ENCODE peak calls at places on chromosomes 1 and 21, in five cellular contexts. One of them, this sample, is unnamed.

GRCh38 chr1:178908358-178908757 is 37.5 kb upstream of the ANGPTL1 start:
- DNase-seq in heart right ventricle: no peak
- DNase-seq in prostate gland: no peak
- DNase-seq in B cell: no peak
- DNase-seq in GM13977: no peak
- DNase-seq in this sample: no peak

GRCh38 chr1:52632732-52633290 is at the start of gene SHISAL2A:
- DNase-seq in B cell: peak; percentile 78
- DNase-seq in heart right ventricle: peak; percentile 15
- DNase-seq in GM13977: peak; percentile 59
- DNase-seq in prostate gland: no peak
- DNase-seq in this sample: peak; percentile 67

GRCh38 chr1:184218436-184218835 is 166.9 kb downstream of the TSEN15 start:
- DNase-seq in GM13977: no peak
- DNase-seq in prostate gland: no peak
- DNase-seq in B cell: no peak
- DNase-seq in heart right ventricle: no peak
- DNase-seq in this sample: no peak

GRCh38 chr1:64867266-64867665 is 99.1 kb downstream of the JAK1 start:
- DNase-seq in prostate gland: no peak
- DNase-seq in heart right ventricle: no peak
- DNase-seq in GM13977: no peak
- DNase-seq in B cell: no peak
- DNase-seq in this sample: no peak

GRCh38 chr1:201610806-201611205 is 71.9 kb downstream of the NAV1 start:
- DNase-seq in prostate gland: no peak
- DNase-seq in GM13977: no peak
- DNase-seq in heart right ventricle: no peak
- DNase-seq in B cell: no peak
- DNase-seq in this sample: no peak

GRCh38 chr1:32413507-32414185 is 19.4 kb upstream of the BSDC1 start:
- DNase-seq in GM13977: peak; percentile 63
- DNase-seq in prostate gland: peak; percentile 55
- DNase-seq in heart right ventricle: peak; percentile 76
- DNase-seq in B cell: peak; percentile 48
- DNase-seq in this sample: peak; percentile 85

GRCh38 chr1:76018045-76018444 is 56.5 kb upstream of the ST6GALNAC3 start:
- DNase-seq in prostate gland: no peak
- DNase-seq in B cell: no peak
- DNase-seq in GM13977: no peak
- DNase-seq in heart right ventricle: no peak
- DNase-seq in this sample: no peak

GRCh38 chr1:11918779-11919519 is 7.3 kb downstream of the KIAA2013 start:
- DNase-seq in GM13977: no peak
- DNase-seq in heart right ventricle: peak; percentile 78
- DNase-seq in B cell: no peak
- DNase-seq in prostate gland: peak; percentile 62
- DNase-seq in this sample: no peak

GRCh38 chr1:209755926-209756607 is at the start of gene TRAF3IP3:
- DNase-seq in prostate gland: no peak
- DNase-seq in GM13977: peak; percentile 76
- DNase-seq in B cell: peak; percentile 73
- DNase-seq in heart right ventricle: peak; percentile 21
- DNase-seq in this sample: peak; percentile 94

GRCh38 chr1:4027492-4028138 is 127.5 kb upstream of the C1orf174 start:
- DNase-seq in B cell: peak; percentile 89
- DNase-seq in prostate gland: no peak
- DNase-seq in GM13977: peak; percentile 85
- DNase-seq in heart right ventricle: no peak
- DNase-seq in this sample: peak; percentile 48

GRCh38 chr1:33370286-33370685 is 49.4 kb upstream of the A3GALT2 start:
- DNase-seq in GM13977: no peak
- DNase-seq in heart right ventricle: peak; percentile 45
- DNase-seq in prostate gland: no peak
- DNase-seq in B cell: no peak
- DNase-seq in this sample: no peak

GRCh38 chr1:20202166-20202565 is 15.8 kb upstream of the PLA2G2C start:
- DNase-seq in GM13977: no peak
- DNase-seq in heart right ventricle: no peak
- DNase-seq in prostate gland: no peak
- DNase-seq in B cell: no peak
- DNase-seq in this sample: no peak

GRCh38 chr21:42631142-42631541 is 22.3 kb upstream of the PDE9A start:
- DNase-seq in prostate gland: no peak
- DNase-seq in B cell: no peak
- DNase-seq in GM13977: no peak
- DNase-seq in heart right ventricle: no peak
- DNase-seq in this sample: peak; percentile 5

GRCh38 chr21:17798796-17799195 is 20.4 kb downstream of the C21orf91 start:
- DNase-seq in prostate gland: no peak
- DNase-seq in GM13977: no peak
- DNase-seq in B cell: no peak
- DNase-seq in heart right ventricle: no peak
- DNase-seq in this sample: no peak

GRCh38 chr1:207890136-207890738 is 20.7 kb downstream of the CD34 start:
- DNase-seq in heart right ventricle: peak; percentile 94
- DNase-seq in GM13977: no peak
- DNase-seq in prostate gland: no peak
- DNase-seq in B cell: no peak
- DNase-seq in this sample: no peak

GRCh38 chr1:205588691-205589445 is 42.9 kb downstream of the ELK4 start:
- DNase-seq in B cell: no peak
- DNase-seq in prostate gland: no peak
- DNase-seq in GM13977: no peak
- DNase-seq in heart right ventricle: no peak
- DNase-seq in this sample: peak; percentile 45

GRCh38 chr1:65525297-65526048 is 105.0 kb downstream of the LEPR start:
- DNase-seq in GM13977: peak; percentile 18
- DNase-seq in prostate gland: no peak
- DNase-seq in B cell: no peak
- DNase-seq in heart right ventricle: no peak
- DNase-seq in this sample: peak; percentile 4

GRCh38 chr1:218164111-218164929 is 120.8 kb upstream of the RRP15 start:
- DNase-seq in B cell: peak; percentile 13
- DNase-seq in heart right ventricle: peak; percentile 35
- DNase-seq in GM13977: peak; percentile 34
- DNase-seq in prostate gland: peak; percentile 50
- DNase-seq in this sample: peak; percentile 6

GRCh38 chr1:183896466-183897026 is 91.6 kb downstream of the RGL1 start:
- DNase-seq in heart right ventricle: no peak
- DNase-seq in GM13977: no peak
- DNase-seq in prostate gland: no peak
- DNase-seq in B cell: no peak
- DNase-seq in this sample: no peak

GRCh38 chr1:101237229-101237837 is 514 bp downstream of the S1PR1 start:
- DNase-seq in heart right ventricle: no peak
- DNase-seq in GM13977: peak; percentile 28
- DNase-seq in prostate gland: no peak
- DNase-seq in B cell: no peak
- DNase-seq in this sample: peak; percentile 48

GRCh38 chr1:229410692-229411433 is 23.0 kb downstream of the ACTA1 start:
- DNase-seq in prostate gland: peak; percentile 25
- DNase-seq in GM13977: no peak
- DNase-seq in heart right ventricle: peak; percentile 82
- DNase-seq in B cell: no peak
- DNase-seq in this sample: peak; percentile 49

GRCh38 chr1:179925906-179926305 is 28.7 kb upstream of the CEP350 start:
- DNase-seq in prostate gland: no peak
- DNase-seq in GM13977: no peak
- DNase-seq in B cell: no peak
- DNase-seq in heart right ventricle: no peak
- DNase-seq in this sample: no peak

GRCh38 chr1:37274491-37274890 is 199.9 kb upstream of the ZC3H12A start:
- DNase-seq in prostate gland: no peak
- DNase-seq in B cell: no peak
- DNase-seq in heart right ventricle: no peak
- DNase-seq in GM13977: no peak
- DNase-seq in this sample: no peak

GRCh38 chr1:24696756-24697330 is 48.4 kb upstream of the CLIC4 start:
- DNase-seq in heart right ventricle: no peak
- DNase-seq in prostate gland: no peak
- DNase-seq in GM13977: no peak
- DNase-seq in B cell: no peak
- DNase-seq in this sample: no peak

GRCh38 chr1:114384922-114385321 is 126.1 kb downstream of the TRIM33 start:
- DNase-seq in GM13977: no peak
- DNase-seq in heart right ventricle: no peak
- DNase-seq in B cell: no peak
- DNase-seq in prostate gland: no peak
- DNase-seq in this sample: no peak

GRCh38 chr1:164774413-164774812 is 215.4 kb downstream of the PBX1 start:
- DNase-seq in prostate gland: no peak
- DNase-seq in heart right ventricle: no peak
- DNase-seq in B cell: no peak
- DNase-seq in GM13977: no peak
- DNase-seq in this sample: no peak
- TF ChIP-seq CTCF in prostate gland: no peak
- TF ChIP-seq CTCF in heart right ventricle: peak; percentile 31
- TF ChIP-seq CTCF in B cell: no peak
- TF ChIP-seq CTCF in GM13977: no peak
- TF ChIP-seq CTCF in this sample: no peak

GRCh38 chr21:34702341-34702807 is 33.6 kb downstream of the CLIC6 start:
- DNase-seq in heart right ventricle: peak; percentile 25
- DNase-seq in B cell: no peak
- DNase-seq in prostate gland: no peak
- DNase-seq in GM13977: no peak
- DNase-seq in this sample: no peak
- TF ChIP-seq CTCF in heart right ventricle: no peak
- TF ChIP-seq CTCF in B cell: no peak
- TF ChIP-seq CTCF in prostate gland: no peak
- TF ChIP-seq CTCF in GM13977: no peak
- TF ChIP-seq CTCF in this sample: no peak

GRCh38 chr1:154276797-154277196 is 4.4 kb downstream of the HAX1 start:
- DNase-seq in prostate gland: no peak
- DNase-seq in heart right ventricle: no peak
- DNase-seq in B cell: no peak
- DNase-seq in GM13977: no peak
- DNase-seq in this sample: peak; percentile 49
- TF ChIP-seq CTCF in prostate gland: no peak
- TF ChIP-seq CTCF in heart right ventricle: peak; percentile 29
- TF ChIP-seq CTCF in B cell: peak; percentile 31
- TF ChIP-seq CTCF in GM13977: peak; percentile 44
- TF ChIP-seq CTCF in this sample: peak; percentile 49

GRCh38 chr1:119140177-119141019 is at the start of gene WARS2:
- DNase-seq in GM13977: peak; percentile 88
- DNase-seq in prostate gland: peak; percentile 97
- DNase-seq in heart right ventricle: peak; percentile 96
- DNase-seq in B cell: peak; percentile 84
- DNase-seq in this sample: peak; percentile 95
- TF ChIP-seq CTCF in GM13977: peak; percentile 1
- TF ChIP-seq CTCF in prostate gland: no peak
- TF ChIP-seq CTCF in heart right ventricle: no peak
- TF ChIP-seq CTCF in B cell: no peak
- TF ChIP-seq CTCF in this sample: no peak

GRCh38 chr1:236718328-236718727 is 32.0 kb downstream of the ACTN2 start:
- DNase-seq in heart right ventricle: no peak
- DNase-seq in GM13977: no peak
- DNase-seq in prostate gland: no peak
- DNase-seq in B cell: no peak
- DNase-seq in this sample: no peak
- TF ChIP-seq CTCF in heart right ventricle: no peak
- TF ChIP-seq CTCF in GM13977: no peak
- TF ChIP-seq CTCF in prostate gland: no peak
- TF ChIP-seq CTCF in B cell: no peak
- TF ChIP-seq CTCF in this sample: no peak

GRCh38 chr1:43779266-43779665 is 71.9 kb downstream of the ST3GAL3 start:
- DNase-seq in heart right ventricle: no peak
- DNase-seq in prostate gland: no peak
- DNase-seq in GM13977: no peak
- DNase-seq in B cell: no peak
- DNase-seq in this sample: no peak
- TF ChIP-seq CTCF in heart right ventricle: no peak
- TF ChIP-seq CTCF in prostate gland: no peak
- TF ChIP-seq CTCF in GM13977: no peak
- TF ChIP-seq CTCF in B cell: no peak
- TF ChIP-seq CTCF in this sample: no peak